ENCODE peak calls at places on chromosomes 7 and 10, in four cellular contexts. T is GM23248, W is OCI-LY7, X is neural progenitor cell. R is an unnamed sample.

GRCh38 chr7:728602-729001 is 1.5 kb upstream of the PRKAR1B start:
- DNase-seq in X (no peak), T (no peak), W (no peak), R (no peak)

GRCh38 chr10:71708301-71708703 is 11.3 kb downstream of the C10orf105 start:
- DNase-seq in X (peak; percentile 85), T (peak; percentile 57), W (peak; percentile 73), R (peak; percentile 80)

GRCh38 chr10:75883081-75883480 is 451.7 kb downstream of the LRMDA start:
- DNase-seq in X (no peak), T (no peak), W (no peak), R (peak; percentile 35)

GRCh38 chr10:20891338-20891714 is 5.8 kb downstream of the NEBL start:
- DNase-seq in W (no peak), X (no peak), T (peak; percentile 43), R (no peak)

GRCh38 chr7:155453296-155454182 is 4.4 kb upstream of the EN2 start:
- DNase-seq in W (no peak), X (peak; percentile 46), T (no peak), R (no peak)

GRCh38 chr10:48463318-48464003 is 141.4 kb downstream of the ARHGAP22 start:
- DNase-seq in W (no peak), T (peak; percentile 46), X (peak; percentile 50), R (no peak)

GRCh38 chr7:5231116-5231515 is 41.1 kb downstream of the WIPI2 start:
- DNase-seq in W (peak; percentile 33), T (no peak), X (no peak), R (no peak)

GRCh38 chr10:47255033-47255813 is 44.8 kb upstream of the GDF10 start:
- DNase-seq in X (no peak), T (no peak), W (no peak), R (no peak)

GRCh38 chr10:82668266-82668665 is 793.3 kb downstream of the NRG3 start:
- DNase-seq in X (no peak), W (no peak), T (no peak), R (no peak)

GRCh38 chr10:9875353-9875752 is 1142.3 kb upstream of the CELF2 start:
- DNase-seq in T (no peak), X (no peak), W (no peak), R (no peak)

GRCh38 chr7:74306737-74307469 is 17.7 kb downstream of the CLIP2 start:
- DNase-seq in W (no peak), X (peak; percentile 50), T (peak; percentile 87), R (no peak)

GRCh38 chr7:38881947-38882684 is 26.9 kb downstream of the VPS41 start:
- DNase-seq in W (no peak), X (no peak), T (no peak), R (no peak)

GRCh38 chr10:112379635-112380296 is 5.8 kb downstream of the ACSL5 start:
- DNase-seq in T (peak; percentile 43), W (no peak), X (no peak), R (no peak)

GRCh38 chr7:84712326-84712725 is 474.5 kb downstream of the SEMA3D start:
- DNase-seq in X (no peak), T (peak; percentile 55), W (no peak), R (no peak)

GRCh38 chr7:130338233-130338632 is 6.4 kb upstream of the CPA5 start:
- DNase-seq in T (no peak), W (no peak), X (no peak), R (no peak)

GRCh38 chr10:110802551-110803238 is 69.0 kb upstream of the PDCD4 start:
- DNase-seq in T (peak; percentile 93), W (peak; percentile 60), X (no peak), R (no peak)

GRCh38 chr10:43130756-43131155 is 7.5 kb upstream of the CSGALNACT2 start:
- DNase-seq in X (no peak), T (no peak), W (no peak), R (no peak)

GRCh38 chr7:155975490-155975889 is 163.2 kb upstream of the SHH start:
- DNase-seq in W (no peak), X (no peak), T (no peak), R (no peak)

GRCh38 chr7:55415173-55415778 is 50.1 kb downstream of the LANCL2 start:
- DNase-seq in W (peak; percentile 84), X (peak; percentile 87), T (peak; percentile 91), R (peak; percentile 93)

DNA sequence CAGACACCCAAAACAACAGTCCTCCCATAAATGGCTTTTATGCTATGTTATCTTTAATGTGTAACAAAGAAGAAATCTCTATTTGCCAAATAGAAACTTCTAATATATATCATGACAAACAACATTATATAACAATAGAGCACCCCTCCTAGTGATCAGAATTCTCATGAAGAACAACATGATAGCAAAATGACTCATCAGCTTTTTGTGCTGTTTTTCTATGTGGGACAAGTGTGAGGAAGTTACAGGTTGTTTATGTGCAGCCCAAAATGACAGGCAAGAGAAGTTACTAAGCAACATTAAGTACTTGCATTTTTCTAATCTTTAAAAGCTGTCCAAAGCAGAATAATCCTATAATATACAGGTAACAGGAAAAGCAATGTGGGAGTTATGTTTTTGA is 7.7 kb downstream of the DGKB start:
- DNase-seq in W (no peak), T (no peak), X (no peak), R (no peak)
- H3K4me2 ChIP-seq in W (no peak overlapping the region), T (no peak overlapping the region), X (no peak overlapping the region), R (no peak overlapping the region)

DNA sequence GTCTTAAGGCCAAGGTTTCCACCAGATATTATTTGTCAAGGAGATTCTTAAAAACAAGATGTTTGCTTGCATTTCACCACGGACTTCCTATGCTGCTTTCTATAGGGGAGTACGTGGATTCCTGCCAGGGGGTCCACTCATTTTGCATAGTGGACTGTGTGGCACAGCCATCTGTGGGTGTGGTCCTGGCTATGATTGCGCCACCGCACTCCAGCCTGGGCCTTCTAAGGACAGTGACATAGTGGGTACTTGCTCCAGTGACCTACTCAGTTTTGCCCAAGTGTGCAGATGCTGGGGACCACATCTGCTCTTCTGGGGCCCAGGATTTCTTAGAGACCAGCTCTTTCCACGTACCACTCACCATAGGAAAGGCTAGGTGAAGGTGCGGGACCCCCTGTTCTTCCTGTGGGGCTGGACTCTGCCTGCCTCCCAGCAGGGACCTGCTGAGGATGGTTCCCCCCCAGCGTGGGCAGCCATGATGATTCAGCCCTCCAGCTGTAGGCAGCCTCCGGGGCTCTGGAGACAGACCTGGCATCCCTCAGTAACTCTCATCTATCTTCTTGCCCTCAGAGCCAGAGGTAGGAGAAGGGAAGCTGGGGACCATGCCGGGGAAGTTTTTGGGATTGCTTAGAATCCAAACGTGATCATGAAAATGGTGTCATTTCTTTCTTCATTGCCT is 42.9 kb downstream of the HK1 start:
- DNase-seq in W (no peak), T (peak; percentile 26), X (no peak), R (peak; percentile 38)
- H3K4me2 ChIP-seq in W (peak overlapping the region; percentile 77), T (peak overlapping the region; percentile 92), X (no peak overlapping the region), R (peak overlapping the region; percentile 69)

GRCh38 chr7:12431886-12432285 is 28.2 kb upstream of the VWDE start:
- DNase-seq in X (peak; percentile 45), W (no peak), T (peak; percentile 37), R (no peak)
- H3K4me2 ChIP-seq in X (peak overlapping the region; percentile 22), W (no peak overlapping the region), T (no peak overlapping the region), R (no peak overlapping the region)

GRCh38 chr10:124625831-124626238 is 118.3 kb downstream of the FAM53B start:
- DNase-seq in W (no peak), T (no peak), X (no peak), R (peak; percentile 55)
- H3K4me2 ChIP-seq in W (no peak overlapping the region), T (no peak overlapping the region), X (no peak overlapping the region), R (no peak overlapping the region)

GRCh38 chr10:5710854-5711253 is 26.2 kb downstream of the TASOR2 start:
- DNase-seq in T (peak; percentile 6), X (no peak), W (no peak), R (no peak)

GRCh38 chr10:5709865-5710264 is 25.2 kb downstream of the TASOR2 start:
- DNase-seq in W (no peak), X (no peak), T (no peak), R (no peak)

GRCh38 chr10:5708356-5708755 is 23.7 kb downstream of the TASOR2 start:
- DNase-seq in W (no peak), T (no peak), X (no peak), R (no peak)

GRCh38 chr10:5711637-5712036 is 27.0 kb downstream of the TASOR2 start:
- DNase-seq in T (no peak), X (no peak), W (no peak), R (no peak)
- H3K4me2 ChIP-seq in T (no peak overlapping the region), X (no peak overlapping the region), W (peak overlapping the region; percentile 49), R (peak overlapping the region; percentile 71)

GRCh38 chr7:3431306-3431705 is 130.3 kb downstream of the SDK1 start:
- DNase-seq in W (no peak), T (no peak), X (no peak), R (peak; percentile 11)
- H3K4me2 ChIP-seq in W (no peak overlapping the region), T (no peak overlapping the region), X (no peak overlapping the region), R (no peak overlapping the region)

GRCh38 chr10:63066606-63067005 is 66.5 kb upstream of the NRBF2 start:
- DNase-seq in W (no peak), T (no peak), X (no peak), R (no peak)
- H3K4me2 ChIP-seq in W (no peak overlapping the region), T (no peak overlapping the region), X (no peak overlapping the region), R (no peak overlapping the region)

GRCh38 chr7:31211281-31211680 is 129.2 kb downstream of the NEUROD6 start:
- DNase-seq in T (no peak), W (no peak), X (no peak), R (no peak)
- H3K4me2 ChIP-seq in T (no peak overlapping the region), W (no peak overlapping the region), X (no peak overlapping the region), R (no peak overlapping the region)